ENCODE peak calls at places on chromosomes 11 and 22, in nine cellular contexts. O is uterus, R is K562, U is ovary, L is heart left ventricle, P is sigmoid colon, C is body of pancreas, S is aorta, F is A549. D is an unnamed sample.

GRCh38 chr11:69902337-69902736 is 83.1 kb upstream of the FGF3 start:
- DNase-seq in O (no peak), R (no peak), U (no peak), L (no peak), P (no peak), C (no peak), S (peak; percentile 26), F (no peak), D (no peak)

GRCh38 chr11:15714641-15715399 is 600.1 kb downstream of the INSC start:
- DNase-seq in O (no peak), R (no peak), U (no peak), L (no peak), P (no peak), C (no peak), S (no peak), F (no peak), D (no peak)

GRCh38 chr11:6351782-6352181 is 31.5 kb upstream of the CAVIN3 start:
- DNase-seq in O (no peak), R (no peak), U (no peak), L (no peak), P (no peak), C (no peak), S (no peak), F (no peak), D (no peak)

GRCh38 chr11:26418391-26418790 is 86.5 kb downstream of the ANO3 start:
- DNase-seq in O (no peak), R (no peak), U (no peak), L (no peak), P (no peak), C (no peak), S (no peak), F (no peak), D (no peak)

GRCh38 chr22:37891926-37892325 is 14.2 kb upstream of the MICALL1 start:
- DNase-seq in O (no peak), R (no peak), U (no peak), L (no peak), P (no peak), C (no peak), S (no peak), F (no peak), D (no peak)

GRCh38 chr22:26362471-26362870 is 66.6 kb upstream of the ASPHD2 start:
- DNase-seq in O (no peak), R (no peak), U (no peak), L (no peak), P (no peak), C (no peak), S (no peak), F (no peak), D (no peak)

GRCh38 chr11:132062541-132062940 is 692.1 kb downstream of the NTM start:
- DNase-seq in O (no peak), R (no peak), U (no peak), L (no peak), P (no peak), C (no peak), S (no peak), F (no peak), D (no peak)

GRCh38 chr11:109968781-109969180 is 124.4 kb upstream of the ZC3H12C start:
- DNase-seq in O (no peak), R (peak; percentile 21), U (no peak), L (no peak), P (no peak), C (no peak), S (no peak), F (no peak), D (no peak)

GRCh38 chr22:29308148-29308790 is 1.8 kb downstream of the GAS2L1 start:
- DNase-seq in O (no peak), R (no peak), U (no peak), L (no peak), P (peak; percentile 71), C (no peak), S (peak; percentile 56), F (no peak), D (no peak)

GRCh38 chr11:15920856-15921629 is 435.3 kb downstream of the SOX6 start:
- DNase-seq in O (no peak), R (no peak), U (no peak), L (peak; percentile 32), P (no peak), C (no peak), S (no peak), F (no peak), D (peak; percentile 72)

GRCh38 chr22:39458443-39459083 is 1.8 kb downstream of the MGAT3 start:
- DNase-seq in O (no peak), R (no peak), U (no peak), L (no peak), P (no peak), C (no peak), S (no peak), F (no peak), D (no peak)

DNA sequence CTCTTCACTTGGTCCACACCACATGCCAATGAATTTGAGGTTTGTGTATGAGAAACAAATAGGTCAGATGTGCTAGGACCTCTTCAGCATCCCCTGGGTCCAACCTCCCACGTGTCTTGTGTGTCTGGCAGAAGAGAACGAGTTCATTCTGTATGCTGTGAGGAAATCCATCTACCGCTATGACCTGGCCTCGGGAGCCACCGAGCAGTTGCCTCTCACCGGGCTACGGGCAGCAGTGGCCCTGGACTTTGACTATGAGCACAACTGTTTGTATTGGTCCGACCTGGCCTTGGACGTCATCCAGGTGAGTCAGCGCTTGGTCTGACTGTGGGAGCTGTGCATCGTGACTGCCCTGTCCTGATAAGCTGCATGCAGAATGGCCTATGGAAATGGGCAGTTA is 101.0 kb upstream of the SORL1-AS1 start:
- DNase-seq in O (no peak), R (no peak), U (peak; percentile 66), L (no peak), P (no peak), C (peak; percentile 80), S (no peak), F (no peak), D (peak; percentile 30)
- H3K4me1 ChIP-seq in O (no peaks in the 10 kb centered on the region), R (no peaks in the 10 kb centered on the region), U (peaks cover 3% of the 10 kb centered on the region), L (no peaks in the 10 kb centered on the region), P (no peaks in the 10 kb centered on the region), C (peaks cover 5% of the 10 kb centered on the region), S (no peaks in the 10 kb centered on the region), F (no peaks in the 10 kb centered on the region), D (peaks cover 31% of the 10 kb centered on the region)

GRCh38 chr22:41579297-41579996 is 10.2 kb downstream of the PMM1 start:
- DNase-seq in O (no peak), R (no peak), U (peak; percentile 41), L (no peak), P (no peak), C (no peak), S (no peak), F (no peak), D (no peak)

GRCh38 chr22:41579997-41580355 is 9.7 kb downstream of the PMM1 start:
- DNase-seq in O (no peak), R (no peak), U (peak; percentile 36), L (no peak), P (no peak), C (no peak), S (no peak), F (no peak), D (no peak)

GRCh38 chr22:41576877-41577276 is 12.8 kb downstream of the PMM1 start:
- DNase-seq in O (peak; percentile 54), R (peak; percentile 62), U (peak; percentile 71), L (peak; percentile 62), P (no peak), C (peak; percentile 67), S (peak; percentile 64), F (peak; percentile 60), D (peak; percentile 48)

GRCh38 chr22:41578114-41578513 is 11.5 kb downstream of the PMM1 start:
- DNase-seq in O (no peak), R (no peak), U (peak; percentile 38), L (no peak), P (no peak), C (no peak), S (no peak), F (no peak), D (no peak)

DNA sequence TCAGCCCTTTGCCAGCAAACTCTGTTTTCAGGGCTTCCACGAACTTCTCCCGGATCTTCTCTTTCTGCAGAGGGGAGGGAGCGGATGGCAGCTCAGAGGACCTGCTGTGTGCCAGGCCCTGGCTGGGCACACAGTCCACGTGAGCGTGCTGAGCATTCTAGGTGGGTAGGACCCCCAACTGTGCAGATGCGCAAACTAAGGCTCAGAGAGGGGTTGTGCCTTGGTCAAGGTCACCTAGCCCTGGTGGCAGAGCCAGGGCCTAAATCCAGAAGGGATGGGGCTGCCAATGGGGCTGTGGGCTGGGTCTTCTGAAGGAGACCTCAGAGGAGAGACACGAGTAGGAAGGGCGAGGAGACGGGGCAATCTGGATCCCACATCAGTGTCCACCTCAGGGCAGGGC is 10.8 kb downstream of the PMM1 start:
- DNase-seq in O (no peak), R (no peak), U (peak; percentile 54), L (no peak), P (no peak), C (no peak), S (no peak), F (no peak), D (no peak)
- H3K4me1 ChIP-seq in O (peaks cover 10% of the 10 kb centered on the region), R (peaks cover 34% of the 10 kb centered on the region), U (peaks cover 14% of the 10 kb centered on the region), L (peaks cover 30% of the 10 kb centered on the region), P (no peaks in the 10 kb centered on the region), C (no peaks in the 10 kb centered on the region), S (no peaks in the 10 kb centered on the region), F (no peaks in the 10 kb centered on the region), D (no peaks in the 10 kb centered on the region)

GRCh38 chr11:118605116-118605867 is 2.1 kb upstream of the PHLDB1 start:
- DNase-seq in O (peak; percentile 94), R (peak; percentile 52), U (peak; percentile 87), L (peak; percentile 84), P (peak; percentile 95), C (peak; percentile 45), S (peak; percentile 82), F (no peak), D (no peak)

GRCh38 chr11:118604566-118604965 is 2.8 kb upstream of the PHLDB1 start:
- DNase-seq in O (no peak), R (peak; percentile 26), U (no peak), L (no peak), P (no peak), C (no peak), S (no peak), F (no peak), D (no peak)

GRCh38 chr11:118607401-118608267 is at the start of gene PHLDB1:
- DNase-seq in O (peak; percentile 77), R (peak; percentile 85), U (peak; percentile 83), L (peak; percentile 83), P (peak; percentile 86), C (peak; percentile 66), S (peak; percentile 75), F (peak; percentile 48), D (no peak)

GRCh38 chr11:118606844-118607228 is 579 bp upstream of the PHLDB1 start:
- DNase-seq in O (no peak), R (no peak), U (no peak), L (no peak), P (no peak), C (no peak), S (no peak), F (no peak), D (no peak)

GRCh38 chr11:118606157-118606843 is 1.1 kb upstream of the PHLDB1 start:
- DNase-seq in O (no peak), R (no peak), U (no peak), L (no peak), P (peak; percentile 77), C (peak; percentile 73), S (no peak), F (no peak), D (no peak)
- H3K4me1 ChIP-seq in O (peaks cover 17% of the 10 kb centered on the region), R (peaks cover 65% of the 10 kb centered on the region), U (peaks cover 17% of the 10 kb centered on the region), L (peaks cover 73% of the 10 kb centered on the region), P (no peaks in the 10 kb centered on the region), C (peaks cover 56% of the 10 kb centered on the region), S (no peaks in the 10 kb centered on the region), F (peaks cover 38% of the 10 kb centered on the region), D (no peaks in the 10 kb centered on the region)

DNA sequence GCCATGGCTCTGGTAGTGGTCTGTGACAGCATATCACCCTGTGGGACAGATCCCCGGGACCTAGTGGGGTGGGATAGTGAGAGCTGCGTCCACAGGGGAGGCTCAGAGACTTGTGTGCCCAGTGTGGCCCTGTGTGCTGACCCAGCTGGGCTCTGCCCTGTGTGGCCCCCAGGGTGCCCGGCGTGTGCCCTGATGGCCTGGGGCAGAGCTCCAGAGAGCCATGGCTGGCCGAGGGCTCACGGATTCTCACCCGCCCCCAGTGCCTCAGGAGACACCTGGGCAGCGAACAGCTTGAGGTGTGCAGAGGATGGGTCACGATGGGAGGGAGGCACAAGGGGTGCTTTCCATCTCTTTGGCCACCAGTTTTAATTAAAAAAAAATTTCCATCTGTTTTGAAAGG is 11.8 kb downstream of the LRP5 start:
- DNase-seq in O (no peak), R (no peak), U (no peak), L (no peak), P (no peak), C (no peak), S (no peak), F (no peak), D (no peak)
- H3K4me1 ChIP-seq in O (no peaks in the 10 kb centered on the region), R (peaks cover 35% of the 10 kb centered on the region), U (peaks cover 4% of the 10 kb centered on the region), L (peaks cover 81% of the 10 kb centered on the region), P (no peaks in the 10 kb centered on the region), C (peaks cover 75% of the 10 kb centered on the region), S (peaks cover 6% of the 10 kb centered on the region), F (peaks cover 30% of the 10 kb centered on the region), D (peaks cover 14% of the 10 kb centered on the region)